ENCODE peak calls at places on chromosomes 3 and 15, in four cellular contexts. I, D, B and Z are unnamed samples. For H3K27me3, the result is how much of the 10 kb centered on the place peaks cover.

GRCh38 chr15:41627204-41627603 is 33.0 kb upstream of the MGA start:
- DNase-seq in B (no peak), I (no peak), D (no peak), Z (no peak)

GRCh38 chr3:116265976-116266584 is 179.2 kb downstream of the LSAMP start:
- DNase-seq in D (no peak), B (no peak), I (no peak), Z (no peak)

GRCh38 chr15:91655891-91656290 is 197.6 kb upstream of the SLCO3A1 start:
- DNase-seq in B (no peak), I (no peak), D (no peak), Z (no peak)

GRCh38 chr3:55626284-55626675 is 139.2 kb upstream of the WNT5A start:
- DNase-seq in I (no peak), D (no peak), B (no peak), Z (no peak)

GRCh38 chr15:75671684-75672083 is 24.0 kb downstream of the SNX33 start:
- DNase-seq in B (no peak), D (no peak), I (no peak), Z (no peak)

GRCh38 chr15:98943609-98944111 is 63.9 kb downstream of the PGPEP1L start:
- DNase-seq in I (no peak), B (no peak), D (peak), Z (no peak)

GRCh38 chr3:100107227-100107626 is 7.1 kb downstream of the FILIP1L start:
- DNase-seq in D (no peak), I (peak), B (no peak), Z (no peak)

GRCh38 chr15:51267047-51267713 is 71.2 kb downstream of the CYP19A1 start:
- DNase-seq in I (no peak), B (no peak), D (no peak), Z (no peak)

GRCh38 chr3:31947671-31948091 is 33.4 kb downstream of the OSBPL10 start:
- DNase-seq in B (no peak), I (peak), D (no peak), Z (no peak)

GRCh38 chr3:17581421-17582080 is 160.9 kb downstream of the TBC1D5 start:
- DNase-seq in I (peak), D (no peak), B (no peak), Z (no peak)

GRCh38 chr3:93906245-93906644 is 67.5 kb downstream of the PROS1 start:
- DNase-seq in B (no peak), D (no peak), I (no peak), Z (no peak)

GRCh38 chr3:137768021-137768360 is 3.9 kb downstream of the SOX14 start:
- DNase-seq in B (no peak), I (no peak), D (no peak), Z (no peak)

GRCh38 chr3:79341961-79342360 is 425.8 kb downstream of the ROBO1 start:
- DNase-seq in D (no peak), B (no peak), I (no peak), Z (no peak)

GRCh38 chr3:150314248-150315027 is 93.7 kb upstream of the TSC22D2 start:
- DNase-seq in D (peak), I (no peak), B (no peak), Z (no peak)

GRCh38 chr3:137992592-137992991 is 17.4 kb upstream of the CLDN18 start:
- DNase-seq in I (peak), B (no peak), D (no peak), Z (no peak)

GRCh38 chr3:28846948-28847527 is 433.8 kb upstream of the RBMS3 start:
- DNase-seq in I (no peak), D (no peak), B (no peak), Z (no peak)

GRCh38 chr3:170506556-170506955 is 79.3 kb downstream of the SLC7A14 start:
- DNase-seq in B (no peak), I (no peak), D (no peak), Z (peak)

GRCh38 chr15:29570931-29571727 is 251.1 kb downstream of the TJP1 start:
- DNase-seq in I (peak), D (peak), B (peak), Z (no peak)

GRCh38 chr15:39781967-39782292 is 711 bp downstream of the FSIP1 start:
- DNase-seq in I (no peak), D (no peak), B (no peak), Z (no peak)

GRCh38 chr3:134601539-134602439 is 49.0 kb downstream of the KY start:
- DNase-seq in D (no peak), B (no peak), I (no peak), Z (no peak)

GRCh38 chr3:134602440-134602814 is 48.4 kb downstream of the KY start:
- DNase-seq in I (no peak), D (no peak), B (no peak), Z (no peak)

GRCh38 chr3:134598813-134599563 is 51.8 kb downstream of the KY start:
- DNase-seq in D (no peak), B (no peak), I (no peak), Z (no peak)

GRCh38 chr3:134600166-134600670 is 50.6 kb downstream of the KY start:
- DNase-seq in D (no peak), I (no peak), B (no peak), Z (no peak)

DNA sequence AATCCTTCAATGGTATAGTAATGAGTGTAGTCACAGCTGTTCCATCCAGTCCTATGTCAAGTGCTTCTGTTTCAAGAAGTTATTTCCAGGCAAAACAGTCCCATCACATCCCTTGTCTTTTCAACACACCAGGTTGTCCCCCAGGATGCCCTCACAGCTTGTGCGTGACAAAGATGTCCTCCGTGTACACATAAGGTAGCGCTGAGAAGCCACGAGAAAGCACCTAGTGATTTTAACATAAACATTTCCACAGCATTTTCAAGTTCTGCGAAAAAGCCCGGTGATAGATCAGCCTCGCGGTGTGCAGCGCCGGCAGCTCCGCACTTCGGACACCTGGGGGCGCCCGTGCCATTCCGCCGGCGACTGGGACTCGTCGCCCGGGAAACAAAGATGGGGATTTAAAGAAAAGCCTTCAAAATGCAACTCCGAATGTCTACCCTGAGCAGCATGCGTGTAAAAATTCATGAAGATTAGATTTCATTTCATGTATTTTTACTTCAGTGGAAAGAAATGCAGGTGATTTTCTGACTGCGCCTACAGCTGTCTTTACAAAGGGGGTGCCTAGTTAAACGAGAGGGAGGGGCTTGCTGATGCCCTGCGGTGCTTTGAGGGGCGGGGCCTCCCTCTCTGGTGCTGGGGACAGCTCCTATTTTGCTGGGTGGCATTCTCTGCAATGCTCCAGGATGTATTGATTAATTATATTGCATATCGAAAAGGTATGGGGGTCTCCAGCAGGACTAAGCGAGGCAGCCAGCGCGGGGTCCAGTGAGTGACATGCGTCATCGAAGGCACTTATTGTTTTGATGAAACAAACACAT is 49.9 kb downstream of the KY start:
- DNase-seq in I (peak), B (peak), D (peak), Z (no peak)
- H3K4me3 ChIP-seq in I (no peak), B (peak), D (no peak), Z (no peak)

DNA sequence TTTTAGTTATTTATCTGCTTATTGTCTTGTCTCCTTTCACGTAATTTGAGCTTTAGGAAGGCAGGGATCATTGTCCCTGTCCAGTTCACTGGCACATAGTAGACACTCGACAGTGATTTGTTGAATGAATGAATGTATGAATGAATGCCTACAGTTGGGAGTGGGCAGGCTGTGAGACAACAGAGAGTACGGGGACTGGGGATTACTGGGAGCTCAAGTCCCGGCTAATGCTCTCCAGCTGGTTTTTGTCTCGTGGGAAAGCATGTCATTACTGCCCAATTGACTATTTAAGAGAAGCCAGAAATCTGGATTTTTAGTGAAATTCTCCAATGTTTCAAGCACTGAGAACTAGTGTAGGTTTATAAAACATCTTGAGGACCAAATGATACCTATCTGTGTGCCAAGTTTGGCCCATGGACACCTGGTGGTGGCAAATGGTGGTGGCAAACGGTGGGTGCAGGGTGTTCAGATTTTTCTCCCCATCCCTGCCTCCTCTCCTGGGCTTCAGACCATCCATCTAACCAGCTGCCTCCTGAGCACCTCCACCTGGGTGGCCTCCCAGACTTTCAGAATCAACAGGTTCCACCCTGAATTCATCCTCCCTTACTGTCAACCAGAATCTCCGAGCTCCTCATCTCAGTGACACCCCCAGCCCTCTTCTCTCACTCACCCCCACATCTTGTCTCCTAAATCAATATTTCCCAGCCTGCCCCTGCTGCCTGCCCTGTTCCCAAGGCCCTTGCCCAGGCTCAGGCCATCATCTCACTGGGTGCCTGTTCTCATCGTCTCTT is 36.2 kb upstream of the TRH start:
- DNase-seq in D (no peak), B (peak), I (no peak), Z (no peak)
- TF ChIP-seq CTCF in D (no peak), B (no peak), I (no peak), Z (peak)

GRCh38 chr15:84891339-84891738 is 6.9 kb downstream of the SLC28A1 start:
- DNase-seq in I (no peak), B (no peak), D (no peak), Z (no peak)
- H3K27me3 ChIP-seq in I (under half), B (under half), D (under half), Z (under half)

GRCh38 chr3:52405066-52405465 is 39.8 kb downstream of the SEMA3G start:
- DNase-seq in B (no peak), I (no peak), D (no peak), Z (no peak)
- H3K4me3 ChIP-seq in B (no peak), I (no peak), D (no peak), Z (no peak)

GRCh38 chr3:10706156-10707088 is 109.6 kb upstream of the SLC6A11 start:
- DNase-seq in D (no peak), B (no peak), I (no peak), Z (no peak)

GRCh38 chr3:10707089-10707983 is 108.7 kb upstream of the SLC6A11 start:
- DNase-seq in B (no peak), I (no peak), D (no peak), Z (no peak)

GRCh38 chr3:10700821-10701220 is 115.2 kb upstream of the SLC6A11 start:
- DNase-seq in I (no peak), D (no peak), B (no peak), Z (no peak)

GRCh38 chr3:10702961-10703740 is 112.9 kb upstream of the SLC6A11 start:
- DNase-seq in I (no peak), B (peak), D (no peak), Z (no peak)

GRCh38 chr3:10703875-10704274 is 112.2 kb upstream of the SLC6A11 start:
- DNase-seq in B (no peak), I (peak), D (no peak), Z (no peak)
- TF ChIP-seq CTCF in B (peak), I (peak), D (no peak), Z (peak)

GRCh38 chr3:165196577-165197561 is 685 bp upstream of the SLITRK3 start:
- DNase-seq in I (no peak), B (no peak), D (no peak), Z (no peak)
- H3K27me3 ChIP-seq in I (under half), B (under half), D (half or more), Z (half or more)

GRCh38 chr3:23217872-23218554 is 14.9 kb downstream of the UBE2E2 start:
- DNase-seq in D (no peak), B (no peak), I (no peak), Z (no peak)

GRCh38 chr3:23219552-23219951 is 16.4 kb downstream of the UBE2E2 start:
- DNase-seq in I (no peak), D (no peak), B (no peak), Z (no peak)

GRCh38 chr3:23221136-23221535 is 18.0 kb downstream of the UBE2E2 start:
- DNase-seq in I (no peak), D (no peak), B (no peak), Z (no peak)

GRCh38 chr3:23213813-23214212 is 10.7 kb downstream of the UBE2E2 start:
- DNase-seq in B (no peak), I (no peak), D (no peak), Z (no peak)

DNA sequence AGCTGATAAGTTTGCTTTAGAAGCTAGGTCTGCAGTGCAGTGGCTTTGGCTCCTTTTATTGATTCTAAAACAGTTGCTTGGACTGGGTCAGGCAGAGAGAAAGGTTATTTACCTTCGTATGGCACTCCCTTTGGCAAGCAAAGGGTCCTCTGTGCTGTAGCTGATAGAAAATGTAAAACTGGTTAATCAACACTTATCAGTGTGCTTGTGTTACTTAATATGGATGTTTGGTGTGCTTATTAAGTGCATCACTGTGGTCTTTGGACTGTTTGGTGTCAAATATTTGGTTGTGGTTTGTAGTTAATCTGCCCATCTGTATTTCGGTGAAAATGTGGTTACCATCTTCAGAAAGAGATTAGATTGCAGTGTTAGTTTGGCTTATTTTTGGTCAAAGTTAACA is 16.0 kb downstream of the UBE2E2 start:
- DNase-seq in I (no peak), D (no peak), B (peak), Z (no peak)
- H3K4me3 ChIP-seq in I (no peak), D (no peak), B (no peak), Z (no peak)

GRCh38 chr3:70748593-70748992 is 436.2 kb upstream of the MDFIC2 start:
- DNase-seq in D (no peak), I (no peak), B (no peak), Z (no peak)

GRCh38 chr3:70757658-70758057 is 445.2 kb upstream of the MDFIC2 start:
- DNase-seq in I (no peak), D (no peak), B (no peak), Z (no peak)

GRCh38 chr3:70749122-70749521 is 436.7 kb upstream of the MDFIC2 start:
- DNase-seq in I (no peak), D (no peak), B (no peak), Z (no peak)

GRCh38 chr3:70754314-70754713 is 441.9 kb upstream of the MDFIC2 start:
- DNase-seq in I (no peak), B (no peak), D (no peak), Z (no peak)

GRCh38 chr3:70753572-70753971 is 441.1 kb upstream of the MDFIC2 start:
- DNase-seq in I (no peak), D (no peak), B (no peak), Z (no peak)
- TF ChIP-seq CTCF in I (peak), D (no peak), B (no peak), Z (peak)

GRCh38 chr3:148866261-148866660 is 1.2 kb downstream of the CPA3 start:
- DNase-seq in I (no peak), D (no peak), B (no peak), Z (no peak)

GRCh38 chr3:148861277-148861869 is 3.7 kb upstream of the CPA3 start:
- DNase-seq in B (peak), D (no peak), I (peak), Z (no peak)

GRCh38 chr3:148863814-148864213 is 1.3 kb upstream of the CPA3 start:
- DNase-seq in I (no peak), D (no peak), B (no peak), Z (no peak)

GRCh38 chr3:148863297-148863696 is 1.8 kb upstream of the CPA3 start:
- DNase-seq in I (no peak), D (no peak), B (no peak), Z (no peak)

GRCh38 chr3:148865039-148865438 is at the start of gene CPA3:
- DNase-seq in B (no peak), I (no peak), D (no peak), Z (no peak)
- H3K27me3 ChIP-seq in B (under half), I (under half), D (under half), Z (under half)

GRCh38 chr15:66657062-66658020 is 44.7 kb upstream of the SMAD6 start:
- DNase-seq in D (no peak), I (no peak), B (no peak), Z (no peak)

GRCh38 chr15:66653852-66654251 is 48.2 kb upstream of the SMAD6 start:
- DNase-seq in B (no peak), I (no peak), D (no peak), Z (no peak)

GRCh38 chr15:66655997-66656396 is 46.0 kb upstream of the SMAD6 start:
- DNase-seq in B (no peak), D (no peak), I (peak), Z (no peak)

GRCh38 chr15:66654718-66655375 is 47.2 kb upstream of the SMAD6 start:
- DNase-seq in D (no peak), B (no peak), I (no peak), Z (no peak)

GRCh38 chr15:66655511-66655910 is 46.5 kb upstream of the SMAD6 start:
- DNase-seq in D (no peak), I (no peak), B (no peak), Z (no peak)
- H3K4me3 ChIP-seq in D (no peak), I (no peak), B (no peak), Z (no peak)